ENCODE peak calls at places on chromosomes 2 and 18, in seven cellular contexts. M is tibial artery; R is right atrium auricular region; Q is uterus; I is MM.1S; B is testis; L is CD8-positive, alpha-beta T cell. W is an unnamed sample. For H3K36me3 and H3K27me3, the result is how much of the 10 kb centered on the place peaks cover.

GRCh38 chr2:152875832-152876669 is 157.6 kb downstream of the ARL6IP6 start:
- DNase-seq in I (no peak), R (no peak), Q (no peak), M (no peak), L (no peak), B (no peak), W (no peak)

GRCh38 chr2:9736008-9736407 is 105.2 kb upstream of the YWHAQ start:
- DNase-seq in R (no peak), B (no peak), Q (no peak), L (no peak), M (no peak), I (no peak), W (no peak)

GRCh38 chr2:88614497-88615157 is 12.6 kb downstream of the EIF2AK3 start:
- DNase-seq in B (no peak), Q (no peak), R (no peak), I (no peak), M (no peak), L (no peak), W (no peak)

GRCh38 chr2:46954951-46955571 is 39.5 kb upstream of the MCFD2 start:
- DNase-seq in M (peak), R (peak), L (no peak), B (peak), I (no peak), Q (peak), W (no peak)

GRCh38 chr2:2147024-2147900 is 183.8 kb downstream of the MYT1L start:
- DNase-seq in R (no peak), M (no peak), Q (no peak), I (no peak), B (no peak), L (no peak), W (peak)

GRCh38 chr2:33236457-33236856 is 240.0 kb upstream of the RASGRP3 start:
- DNase-seq in Q (no peak), M (no peak), I (no peak), B (no peak), R (no peak), L (no peak), W (no peak)

GRCh38 chr18:5073026-5073944 is 123.8 kb downstream of the AKAIN1 start:
- DNase-seq in B (peak), L (no peak), Q (no peak), I (peak), R (no peak), M (no peak), W (peak)

GRCh38 chr2:37819228-37819627 is 105.9 kb upstream of the RMDN2 start:
- DNase-seq in I (no peak), R (no peak), Q (no peak), M (no peak), L (no peak), B (no peak), W (no peak)

GRCh38 chr18:12886498-12887126 is 2.6 kb upstream of the PTPN2 start:
- DNase-seq in B (no peak), I (peak), L (no peak), R (no peak), Q (no peak), M (no peak), W (no peak)

GRCh38 chr2:60550151-60550983 is 3.1 kb downstream of the BCL11A start:
- DNase-seq in B (peak), R (no peak), Q (no peak), M (no peak), I (peak), L (peak), W (peak)

GRCh38 chr2:181421131-181421458 is 36.1 kb upstream of the ITGA4 start:
- DNase-seq in Q (no peak), B (no peak), R (no peak), I (no peak), L (no peak), M (no peak), W (no peak)

GRCh38 chr2:85961053-85961452 is 72.3 kb upstream of the ST3GAL5 start:
- DNase-seq in R (peak), I (no peak), M (no peak), Q (no peak), L (no peak), B (no peak), W (no peak)

GRCh38 chr2:206392118-206392517 is 51.2 kb upstream of the ADAM23 start:
- DNase-seq in B (peak), R (no peak), I (peak), M (no peak), Q (no peak), L (no peak), W (peak)

GRCh38 chr2:50720695-50721314 is 311.1 kb downstream of the NRXN1 start:
- DNase-seq in Q (no peak), L (no peak), B (no peak), R (no peak), I (no peak), M (no peak), W (peak)

GRCh38 chr2:232292395-232293154 is 86.0 kb upstream of the ALPP start:
- DNase-seq in I (peak), M (peak), B (peak), L (peak), Q (no peak), R (peak), W (peak)

DNA sequence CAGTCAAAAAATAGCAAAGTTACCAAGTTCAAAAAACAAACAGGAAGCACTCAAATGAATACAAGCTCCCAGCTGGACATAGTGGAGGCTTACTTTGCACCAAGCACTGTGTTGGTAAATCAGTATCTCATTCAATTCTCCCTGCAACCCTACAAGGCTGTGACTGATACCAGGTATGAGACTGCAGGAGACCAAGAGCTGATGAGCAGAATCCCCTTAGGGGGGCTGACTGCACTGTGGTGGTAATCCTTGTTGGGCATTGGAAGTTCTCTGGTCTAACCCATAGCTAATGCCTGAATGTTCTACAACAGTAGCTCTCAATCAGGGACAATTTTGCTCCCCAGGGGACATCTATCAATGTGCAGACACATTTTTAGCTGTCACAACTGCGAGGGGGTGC is 26.0 kb downstream of the CDH2 start:
- DNase-seq in B (no peak), L (no peak), R (no peak), I (no peak), Q (no peak), M (no peak), W (no peak)
- H3K36me3 ChIP-seq in B (under half), L (under half), R (under half), I (under half), Q (under half), M (under half), W (under half)

GRCh38 chr2:44940053-44940494 is 1.4 kb upstream of the SIX3 start:
- DNase-seq in B (no peak), M (no peak), I (no peak), R (no peak), L (no peak), Q (no peak), W (no peak)
- H3K27me3 ChIP-seq in B (under half), M (half or more), I (half or more), R (half or more), L (under half), Q (half or more), W (half or more)

GRCh38 chr18:22176282-22176621 is 6.9 kb downstream of the GATA6 start:
- DNase-seq in R (no peak), Q (no peak), B (no peak), I (no peak), M (no peak), L (no peak), W (no peak)
- H3K4me3 ChIP-seq in R (peak), Q (peak), B (no peak), I (no peak), M (peak), L (no peak), W (peak)

GRCh38 chr2:130375291-130376266 is 19.7 kb downstream of the PTPN18 start:
- DNase-seq in L (no peak), R (no peak), M (no peak), I (no peak), Q (no peak), B (no peak), W (no peak)

GRCh38 chr2:130378206-130378897 is 22.5 kb downstream of the PTPN18 start:
- DNase-seq in B (no peak), I (no peak), R (no peak), Q (no peak), M (no peak), L (no peak), W (no peak)

GRCh38 chr2:130377491-130377890 is 21.6 kb downstream of the PTPN18 start:
- DNase-seq in L (no peak), R (no peak), Q (no peak), B (no peak), I (no peak), M (no peak), W (no peak)

GRCh38 chr2:130374587-130375290 is 18.9 kb downstream of the PTPN18 start:
- DNase-seq in M (no peak), I (no peak), L (no peak), R (no peak), B (no peak), Q (no peak), W (no peak)

GRCh38 chr2:130376433-130377293 is 20.8 kb downstream of the PTPN18 start:
- DNase-seq in B (no peak), I (peak), L (no peak), M (no peak), R (no peak), Q (no peak), W (peak)
- H3K36me3 ChIP-seq in B (under half), I (under half), L (under half), M (under half), R (under half), Q (under half), W (under half)

DNA sequence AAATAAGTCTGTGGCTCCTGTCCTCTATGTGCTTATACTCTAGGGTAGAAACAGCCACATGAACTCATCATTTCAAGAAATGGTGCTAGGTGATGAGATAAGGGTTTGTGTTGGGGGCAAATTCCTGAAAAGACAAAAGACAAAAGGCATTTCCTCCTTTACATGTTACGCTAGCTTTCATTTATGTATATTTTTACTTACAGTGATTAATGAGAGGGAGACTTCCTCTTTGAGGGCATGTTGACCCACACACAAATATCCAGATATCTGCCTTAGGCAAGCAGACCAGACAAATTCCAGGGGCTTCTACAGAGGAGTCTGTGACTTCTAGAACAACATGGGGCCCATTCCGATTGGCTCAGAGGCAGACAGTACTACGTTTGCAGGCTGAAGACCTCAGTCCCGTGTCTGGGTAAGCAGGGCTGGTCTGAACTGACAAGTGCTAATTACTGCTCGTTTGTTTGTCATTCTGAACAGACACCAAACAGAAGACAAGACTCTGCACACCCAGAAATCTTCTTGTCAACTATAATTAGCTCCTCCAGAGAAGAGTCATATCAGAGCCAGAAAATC is 74.8 kb upstream of the ST6GAL2 start:
- DNase-seq in B (no peak), R (no peak), L (no peak), Q (no peak), M (no peak), I (no peak), W (no peak)
- H3K27me3 ChIP-seq in B (under half), R (under half), L (under half), Q (under half), M (under half), I (under half), W (under half)

GRCh38 chr2:25523060-25523459 is 150.3 kb downstream of the DTNB start:
- DNase-seq in I (no peak), M (no peak), L (no peak), B (no peak), Q (no peak), R (no peak), W (no peak)

GRCh38 chr2:25517701-25518100 is 155.7 kb downstream of the DTNB start:
- DNase-seq in I (no peak), R (no peak), Q (no peak), L (no peak), M (no peak), B (no peak), W (no peak)

GRCh38 chr2:25524507-25524906 is 148.9 kb downstream of the DTNB start:
- DNase-seq in Q (no peak), I (no peak), M (no peak), B (no peak), L (no peak), R (no peak), W (no peak)

GRCh38 chr2:25521126-25521525 is 152.3 kb downstream of the DTNB start:
- DNase-seq in Q (no peak), R (no peak), I (no peak), M (no peak), B (no peak), L (no peak), W (no peak)

GRCh38 chr2:25521665-25522387 is 151.6 kb downstream of the DTNB start:
- DNase-seq in M (no peak), B (peak), L (peak), Q (peak), R (no peak), I (peak), W (peak)
- H3K4me3 ChIP-seq in M (peak), B (no peak), L (no peak), Q (peak), R (no peak), I (peak), W (no peak)

GRCh38 chr2:237497009-237497819 is 10.2 kb downstream of the MLPH start:
- DNase-seq in Q (no peak), B (no peak), L (no peak), R (no peak), I (no peak), M (no peak), W (peak)

GRCh38 chr2:237494066-237494465 is 7.0 kb downstream of the MLPH start:
- DNase-seq in R (no peak), B (no peak), L (no peak), I (no peak), Q (no peak), M (no peak), W (no peak)

GRCh38 chr2:237496428-237496827 is 9.4 kb downstream of the MLPH start:
- DNase-seq in I (no peak), M (no peak), B (no peak), L (no peak), R (no peak), Q (no peak), W (no peak)

GRCh38 chr2:237497820-237498128 is 10.7 kb downstream of the MLPH start:
- DNase-seq in R (no peak), L (no peak), Q (no peak), I (no peak), B (peak), M (peak), W (no peak)

DNA sequence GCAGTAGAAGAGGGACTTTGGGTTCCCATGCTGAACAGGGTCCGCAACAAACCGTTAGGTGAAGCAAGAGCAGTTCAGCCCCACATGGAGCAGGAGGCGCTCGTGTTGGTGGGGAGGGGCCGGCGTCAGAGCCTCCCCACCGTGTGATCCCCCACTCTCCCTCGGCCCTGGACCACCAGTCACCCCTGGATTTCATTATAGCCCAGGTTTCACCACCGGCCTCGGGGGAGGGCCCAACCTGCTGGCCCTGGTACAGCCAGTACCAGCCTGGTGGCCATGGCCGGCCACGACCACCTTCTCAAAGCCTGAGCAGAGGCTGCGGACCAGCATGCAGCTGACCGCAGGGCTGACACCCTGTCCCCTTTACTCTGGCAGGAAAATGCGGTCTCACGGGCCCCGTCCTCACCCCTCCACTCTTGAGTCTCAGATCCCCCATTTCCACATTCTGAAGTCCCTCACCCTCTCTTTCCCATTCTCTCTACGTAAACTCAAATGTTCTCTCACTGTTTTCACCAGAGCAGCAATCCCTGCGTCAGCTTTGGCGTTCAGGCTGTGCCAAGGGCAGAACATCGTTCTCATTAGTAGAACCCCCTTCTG is 8.6 kb downstream of the MLPH start:
- DNase-seq in I (no peak), Q (no peak), M (no peak), L (no peak), R (no peak), B (no peak), W (no peak)
- H3K36me3 ChIP-seq in I (under half), Q (under half), M (under half), L (under half), R (under half), B (under half), W (under half)

DNA sequence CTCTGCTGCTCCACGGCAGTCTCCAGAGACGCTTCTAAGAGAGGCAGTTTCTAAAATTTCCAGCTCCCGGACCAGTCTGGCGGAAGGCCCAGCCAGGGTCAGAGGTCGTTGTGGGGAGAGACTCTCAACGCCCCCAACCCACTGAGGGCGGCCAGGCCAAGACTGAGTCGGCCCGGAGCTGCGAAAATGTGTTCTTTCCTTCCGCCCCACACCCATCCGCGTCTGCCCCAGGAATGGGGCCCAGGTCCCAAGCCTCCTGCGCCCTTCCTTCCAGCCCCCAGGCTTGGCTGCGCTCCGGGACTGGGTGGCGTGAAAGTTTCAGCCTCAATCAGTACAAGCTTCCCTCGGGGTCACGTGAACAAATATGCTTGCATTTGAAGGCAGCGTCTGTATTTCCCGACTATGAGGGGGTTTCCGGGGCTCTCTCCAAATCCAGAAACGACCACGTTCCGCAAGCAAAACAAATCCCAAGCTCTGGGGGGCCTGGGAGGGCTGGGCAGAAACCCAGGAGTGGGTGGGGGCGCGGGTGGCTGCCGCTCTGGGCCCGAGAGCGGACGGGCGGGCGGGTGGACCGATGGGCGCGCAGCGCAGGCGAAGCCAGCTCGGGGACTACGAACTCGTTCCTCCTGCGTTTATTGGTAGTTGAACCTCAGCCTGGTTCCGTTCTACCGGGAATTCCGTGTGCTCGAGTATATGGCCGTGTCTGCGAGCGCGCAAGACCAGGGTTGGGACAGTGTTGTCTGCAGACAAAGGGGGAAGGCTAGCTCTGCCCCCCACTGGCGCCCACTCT is 3.3 kb downstream of the HOXD3 start:
- DNase-seq in B (no peak), R (no peak), L (no peak), M (no peak), Q (no peak), I (no peak), W (peak)
- H3K27me3 ChIP-seq in B (under half), R (half or more), L (half or more), M (half or more), Q (under half), I (under half), W (half or more)

GRCh38 chr2:236055471-236055870 is 112.7 kb downstream of the GBX2 start:
- DNase-seq in I (no peak), B (no peak), L (no peak), Q (no peak), M (no peak), R (no peak), W (no peak)

GRCh38 chr2:236052926-236053846 is 115.0 kb downstream of the GBX2 start:
- DNase-seq in M (no peak), R (no peak), I (no peak), L (no peak), B (no peak), Q (no peak), W (peak)

GRCh38 chr2:236052206-236052605 is 116.0 kb downstream of the GBX2 start:
- DNase-seq in L (no peak), R (no peak), Q (no peak), M (no peak), B (no peak), I (no peak), W (no peak)

GRCh38 chr2:236054125-236054524 is 114.1 kb downstream of the GBX2 start:
- DNase-seq in L (no peak), B (no peak), I (no peak), M (no peak), R (no peak), Q (no peak), W (no peak)

GRCh38 chr2:236054661-236055060 is 113.5 kb downstream of the GBX2 start:
- DNase-seq in M (no peak), B (no peak), Q (no peak), R (no peak), L (no peak), I (no peak), W (peak)
- H3K4me3 ChIP-seq in M (no peak), B (no peak), Q (no peak), R (no peak), L (no peak), I (no peak), W (no peak)

GRCh38 chr2:8482432-8482831 is 199.4 kb upstream of the ID2 start:
- DNase-seq in I (no peak), M (no peak), B (no peak), R (no peak), L (no peak), Q (no peak), W (no peak)
- H3K36me3 ChIP-seq in I (under half), M (under half), B (under half), R (under half), L (under half), Q (under half), W (under half)